ENCODE peak calls at places on chromosome 3, in ten cellular contexts. O is endothelial cell; S is B cell; M is fibroblast of pulmonary artery; I is mammary epithelial cell; T is astrocyte; L is ascending aorta; W is GM13977; J is CD8-positive, alpha-beta T cell; N is WTC11. H is an unnamed sample.

GRCh38 chr3:133570139-133570936 is 3.1 kb upstream of the CDV3 start:
- DNase-seq in O (no peak), S (no peak), M (peak), I (peak), T (peak), L (no peak), W (no peak), J (no peak), N (no peak), H (no peak)

GRCh38 chr3:150409527-150410310 is 1.6 kb downstream of the TSC22D2 start:
- DNase-seq in O (peak), S (peak), M (peak), I (peak), T (peak), L (peak), W (peak), J (peak), N (peak), H (peak)

GRCh38 chr3:15161113-15161512 is 44.9 kb upstream of the CAPN7 start:
- DNase-seq in O (no peak), S (no peak), M (no peak), I (no peak), T (no peak), L (no peak), W (no peak), J (no peak), N (no peak), H (no peak)

GRCh38 chr3:152554980-152555379 is 280.0 kb upstream of the P2RY1 start:
- DNase-seq in O (no peak), S (no peak), M (peak), I (no peak), T (peak), L (no peak), W (no peak), J (no peak), N (no peak), H (no peak)

GRCh38 chr3:43071313-43071893 is 34.5 kb downstream of the POMGNT2 start:
- DNase-seq in O (no peak), S (no peak), M (no peak), I (no peak), T (no peak), L (no peak), W (no peak), J (no peak), N (peak), H (no peak)

GRCh38 chr3:106242779-106243178 is 374.0 kb upstream of the CBLB start:
- DNase-seq in O (no peak), S (peak), M (no peak), I (no peak), T (no peak), L (no peak), W (no peak), J (no peak), N (no peak), H (no peak)

GRCh38 chr3:185205865-185206264 is 48.0 kb downstream of the EHHADH start:
- DNase-seq in O (no peak), S (no peak), M (no peak), I (no peak), T (no peak), L (no peak), W (no peak), J (no peak), N (no peak), H (no peak)

GRCh38 chr3:98921957-98922356 is 20.5 kb upstream of the DCBLD2 start:
- DNase-seq in O (no peak), S (no peak), M (no peak), I (no peak), T (peak), L (no peak), W (no peak), J (no peak), N (no peak), H (no peak)

GRCh38 chr3:160992712-160993111 is 112.4 kb downstream of the B3GALNT1 start:
- DNase-seq in O (no peak), S (no peak), M (no peak), I (no peak), T (no peak), L (no peak), W (no peak), J (no peak), N (no peak), H (no peak)

GRCh38 chr3:178434206-178434805 is 101.9 kb upstream of the KCNMB2 start:
- DNase-seq in O (no peak), S (no peak), M (peak), I (no peak), T (no peak), L (no peak), W (peak), J (no peak), N (no peak), H (no peak)

GRCh38 chr3:162391301-162391700 is 894.7 kb downstream of the OTOL1 start:
- DNase-seq in O (no peak), S (no peak), M (peak), I (peak), T (peak), L (no peak), W (no peak), J (no peak), N (no peak), H (no peak)

GRCh38 chr3:195875482-195876236 is 32.7 kb downstream of the TNK2 start:
- DNase-seq in O (no peak), S (no peak), M (no peak), I (no peak), T (no peak), L (no peak), W (no peak), J (no peak), N (no peak), H (no peak)

GRCh38 chr3:56157693-56158092 is 310.6 kb downstream of the ERC2 start:
- DNase-seq in O (no peak), S (peak), M (peak), I (peak), T (peak), L (peak), W (no peak), J (no peak), N (no peak), H (no peak)

GRCh38 chr3:72520690-72521308 is 327.4 kb downstream of the SHQ1 start:
- DNase-seq in O (no peak), S (no peak), M (no peak), I (peak), T (peak), L (no peak), W (peak), J (no peak), N (no peak), H (no peak)

GRCh38 chr3:58647661-58648141 is 18.9 kb downstream of the FAM3D start:
- DNase-seq in O (no peak), S (no peak), M (peak), I (peak), T (no peak), L (no peak), W (no peak), J (no peak), N (no peak), H (no peak)

GRCh38 chr3:27423463-27423862 is 54.3 kb upstream of the NEK10 start:
- DNase-seq in O (no peak), S (no peak), M (peak), I (peak), T (peak), L (no peak), W (no peak), J (no peak), N (no peak), H (no peak)

GRCh38 chr3:180467177-180467576 is 134.8 kb upstream of the TTC14 start:
- DNase-seq in O (no peak), S (no peak), M (no peak), I (peak), T (no peak), L (no peak), W (no peak), J (no peak), N (no peak), H (no peak)

GRCh38 chr3:141330235-141330634 is 38.1 kb upstream of the ZBTB38 start:
- DNase-seq in O (no peak), S (no peak), M (no peak), I (no peak), T (no peak), L (no peak), W (no peak), J (no peak), N (no peak), H (no peak)

GRCh38 chr3:119173325-119173724 is at the start of gene UPK1B:
- DNase-seq in O (peak), S (no peak), M (no peak), I (no peak), T (no peak), L (no peak), W (no peak), J (no peak), N (peak), H (no peak)

GRCh38 chr3:176328198-176328597 is 869.1 kb downstream of the TBL1XR1 start:
- DNase-seq in O (no peak), S (no peak), M (no peak), I (no peak), T (no peak), L (no peak), W (no peak), J (no peak), N (no peak), H (no peak)

GRCh38 chr3:22684739-22685138 is 518.4 kb upstream of the UBE2E2 start:
- DNase-seq in O (no peak), S (no peak), M (no peak), I (no peak), T (no peak), L (no peak), W (no peak), J (no peak), N (no peak), H (no peak)

GRCh38 chr3:22691407-22691806 is 511.7 kb upstream of the UBE2E2 start:
- DNase-seq in O (no peak), S (no peak), M (no peak), I (no peak), T (no peak), L (no peak), W (no peak), J (no peak), N (peak), H (no peak)

GRCh38 chr3:22685598-22685997 is 517.5 kb upstream of the UBE2E2 start:
- DNase-seq in O (peak), S (no peak), M (no peak), I (peak), T (no peak), L (no peak), W (no peak), J (no peak), N (no peak), H (no peak)
- TF ChIP-seq CTCF in O (no peak), S (no peak), M (no peak), I (peak), T (no peak), L (no peak), W (peak), J (no peak), N (no peak), H (no peak)

GRCh38 chr3:115986555-115987207 is 363.4 kb downstream of the GAP43 start:
- DNase-seq in O (peak), S (no peak), M (peak), I (peak), T (peak), L (no peak), W (no peak), J (no peak), N (peak), H (no peak)
- TF ChIP-seq CTCF in O (peak), S (no peak), M (peak), I (peak), T (peak), L (no peak), W (peak), J (no peak), N (peak), H (no peak)

DNA sequence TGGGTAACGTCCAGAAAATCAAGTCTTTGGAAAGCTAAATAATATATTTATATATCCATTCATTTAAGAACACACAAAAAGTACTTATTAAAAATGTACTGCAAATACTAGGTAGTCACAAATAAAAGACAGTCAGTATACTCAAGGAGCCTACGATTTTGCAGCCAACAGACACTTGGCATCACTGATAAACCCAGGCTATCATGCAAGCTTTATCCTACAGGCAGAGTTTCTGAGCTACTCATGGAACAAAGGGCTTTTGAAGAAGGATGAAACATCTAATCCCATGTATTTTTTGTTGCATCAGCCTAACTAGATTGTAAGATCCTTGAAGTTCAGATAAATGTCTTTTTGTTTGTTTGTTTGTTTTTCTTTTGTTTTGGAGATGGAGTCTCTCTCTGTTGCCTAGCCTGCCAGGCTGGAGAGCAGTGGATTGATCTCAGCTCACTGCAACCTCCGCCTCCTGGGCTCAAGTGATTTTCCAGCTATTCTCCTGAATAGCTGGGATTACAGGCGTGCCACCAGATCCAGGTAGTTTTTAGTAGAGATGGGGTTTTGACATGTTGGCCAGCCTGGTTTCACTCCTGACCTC is 319.4 kb upstream of the MDFIC2 start:
- DNase-seq in O (no peak), S (no peak), M (no peak), I (no peak), T (no peak), L (no peak), W (no peak), J (no peak), N (peak), H (no peak)
- TF ChIP-seq CTCF in O (no peak), S (no peak), M (no peak), I (no peak), T (no peak), L (no peak), W (no peak), J (no peak), N (no peak), H (no peak)

DNA sequence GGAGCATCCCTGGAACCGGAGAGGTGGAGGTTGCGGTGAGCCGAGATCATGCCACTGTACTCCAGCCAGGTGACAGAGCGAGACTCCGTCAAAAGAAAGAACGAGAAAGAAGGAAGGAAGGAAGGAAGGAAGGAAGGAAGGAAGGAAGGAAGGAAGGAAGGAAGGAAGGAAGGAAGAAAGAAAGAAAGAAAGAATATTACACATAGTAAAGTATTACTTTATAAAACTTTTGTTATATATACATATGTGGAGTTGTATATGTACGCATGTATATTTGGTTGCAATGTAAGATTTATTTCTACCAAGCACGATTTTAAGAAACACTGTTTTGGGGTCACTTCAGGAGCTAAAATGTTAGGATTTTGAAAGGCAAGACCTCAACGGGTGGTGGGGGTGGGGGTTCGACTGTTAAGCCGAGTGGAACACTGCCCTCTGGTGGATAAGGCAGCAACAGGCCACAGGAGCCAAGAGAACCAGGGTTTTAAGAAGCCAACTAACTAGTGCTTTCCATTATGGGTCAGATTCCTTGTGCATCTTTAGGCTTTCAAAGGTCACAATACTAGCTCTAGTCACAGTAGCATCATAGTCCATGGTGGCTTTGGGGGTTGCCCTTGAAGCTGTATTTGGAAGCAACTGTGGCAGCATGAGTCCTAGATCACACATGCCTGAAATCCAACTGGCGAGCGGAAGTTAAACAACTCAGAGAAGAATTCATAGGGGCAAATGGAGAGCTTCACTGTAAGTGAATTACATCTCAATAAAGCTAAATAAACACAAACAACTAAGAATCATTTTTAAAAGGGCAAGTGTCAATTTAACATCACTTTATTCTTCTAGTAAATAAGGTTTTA is 22.5 kb downstream of the GLB1 start:
- DNase-seq in O (peak), S (peak), M (peak), I (peak), T (peak), L (no peak), W (peak), J (peak), N (peak), H (no peak)
- TF ChIP-seq CTCF in O (peak), S (peak), M (peak), I (peak), T (peak), L (peak), W (peak), J (peak), N (peak), H (peak)

GRCh38 chr3:29153811-29154210 is 127.1 kb upstream of the RBMS3 start:
- DNase-seq in O (no peak), S (no peak), M (peak), I (no peak), T (no peak), L (no peak), W (no peak), J (no peak), N (no peak), H (no peak)

GRCh38 chr3:29156071-29156715 is 124.7 kb upstream of the RBMS3 start:
- DNase-seq in O (no peak), S (no peak), M (peak), I (peak), T (no peak), L (no peak), W (no peak), J (no peak), N (peak), H (no peak)

GRCh38 chr3:29152379-29152778 is 128.5 kb upstream of the RBMS3 start:
- DNase-seq in O (no peak), S (no peak), M (no peak), I (no peak), T (no peak), L (no peak), W (no peak), J (no peak), N (peak), H (no peak)
- TF ChIP-seq CTCF in O (no peak), S (no peak), M (no peak), I (no peak), T (no peak), L (no peak), W (no peak), J (no peak), N (no peak), H (no peak)

GRCh38 chr3:112858410-112859069 is 11.9 kb upstream of the CD200R1L start:
- DNase-seq in O (no peak), S (peak), M (no peak), I (peak), T (peak), L (no peak), W (no peak), J (no peak), N (no peak), H (no peak)
- TF ChIP-seq CTCF in O (no peak), S (no peak), M (no peak), I (no peak), T (no peak), L (no peak), W (no peak), J (no peak), N (no peak), H (no peak)

DNA sequence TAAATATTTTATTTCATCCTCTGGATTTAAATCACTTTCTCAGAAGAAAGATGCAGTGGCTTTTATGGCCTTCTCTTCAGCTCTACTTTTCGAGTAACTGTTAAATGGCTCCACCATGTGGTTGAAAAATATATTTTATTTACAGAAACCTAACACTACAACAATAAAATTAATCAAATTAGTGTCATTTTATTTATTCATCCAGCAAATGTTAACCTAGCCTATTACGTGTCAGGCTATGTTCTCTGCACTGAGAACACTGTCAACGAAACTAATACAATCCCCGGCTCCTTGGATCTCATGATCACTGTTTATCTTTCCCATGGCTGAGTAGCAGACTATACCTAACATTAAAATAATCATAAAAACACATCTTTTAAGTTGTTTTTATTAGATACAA is 148.0 kb upstream of the OSTN start:
- DNase-seq in O (no peak), S (no peak), M (peak), I (peak), T (peak), L (no peak), W (peak), J (no peak), N (no peak), H (no peak)
- TF ChIP-seq CTCF in O (peak), S (peak), M (peak), I (peak), T (peak), L (no peak), W (peak), J (no peak), N (peak), H (peak)

DNA sequence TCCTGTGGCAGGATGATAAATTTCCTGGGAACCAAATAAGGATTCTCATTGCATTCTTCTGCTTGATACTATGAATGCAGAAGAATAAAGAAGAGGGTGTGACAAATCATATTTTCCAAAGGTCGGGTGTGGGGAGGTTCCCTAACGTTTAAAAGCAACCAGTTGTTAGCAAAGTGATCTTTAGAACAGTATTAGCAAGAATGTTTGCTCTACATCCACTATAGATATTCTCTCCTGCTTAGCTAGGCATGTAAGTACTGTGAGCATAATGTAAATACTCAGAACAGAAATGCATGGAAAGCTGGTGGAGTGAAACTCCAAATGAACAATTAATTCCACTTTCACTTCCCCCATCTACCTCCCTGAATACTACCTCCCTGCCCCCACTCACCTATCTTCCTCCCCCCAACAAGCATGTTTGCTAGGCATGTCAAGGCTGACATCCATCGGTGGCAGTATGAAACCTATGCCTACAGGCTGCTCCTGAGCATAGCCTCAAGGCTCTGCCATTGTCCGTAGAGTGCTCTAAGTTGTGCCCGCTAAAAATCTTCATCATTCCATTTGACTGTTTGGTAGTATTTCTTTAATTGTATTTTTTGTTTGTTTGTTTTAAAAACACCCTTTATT is 329.7 kb downstream of the TIGIT start:
- DNase-seq in O (no peak), S (peak), M (no peak), I (no peak), T (no peak), L (no peak), W (no peak), J (no peak), N (no peak), H (no peak)
- TF ChIP-seq CTCF in O (no peak), S (no peak), M (no peak), I (no peak), T (no peak), L (no peak), W (no peak), J (no peak), N (no peak), H (no peak)

DNA sequence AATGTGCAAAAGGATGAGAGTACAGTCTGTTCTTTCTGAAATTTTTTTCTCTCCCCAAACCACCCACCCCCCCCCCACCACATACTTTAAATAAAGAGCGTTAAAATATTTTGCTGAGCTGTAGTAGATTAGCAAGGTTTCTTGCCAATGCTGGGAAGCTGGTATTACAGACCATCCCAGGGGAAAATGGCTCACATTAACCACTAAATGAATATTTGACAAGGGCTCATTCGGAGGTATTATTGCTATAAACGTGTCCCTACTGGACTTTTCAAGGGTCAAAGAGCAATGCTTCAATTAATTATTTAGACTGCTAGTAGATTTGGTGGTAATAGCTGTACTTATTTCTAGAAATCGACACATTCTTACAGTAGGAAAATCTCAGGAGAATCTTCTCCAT is 5.2 kb downstream of the SOX2 start:
- DNase-seq in O (no peak), S (no peak), M (no peak), I (no peak), T (peak), L (no peak), W (no peak), J (no peak), N (no peak), H (no peak)
- TF ChIP-seq CTCF in O (no peak), S (no peak), M (no peak), I (no peak), T (no peak), L (no peak), W (no peak), J (no peak), N (no peak), H (no peak)

H was measured in natural killer cell.